ENCODE peak calls at places on chromosomes 5 and 9, in nine cellular contexts. J is mammary epithelial cell, D is A549, T is endothelial cell of umbilical vein, L is SK-N-MC, U is pancreas, P is lower lobe of right lung, Q is upper lobe of right lung, S is GM23248. I is an unnamed sample. For H3K9me3, the result is how much of the 10 kb centered on the place peaks cover.

GRCh38 chr9:97570899-97571298 is 62.3 kb downstream of the TSTD2 start:
- DNase-seq in J (no peak), U (no peak), P (no peak), L (no peak), Q (peak), T (no peak), S (no peak), D (no peak), I (no peak)

GRCh38 chr9:7088598-7088997 is 330.8 kb downstream of the KDM4C start:
- DNase-seq in L (no peak), Q (no peak), U (no peak), T (no peak), S (no peak), D (no peak), P (no peak), J (no peak), I (no peak)

GRCh38 chr5:39854771-39855170 is 430.0 kb upstream of the DAB2 start:
- DNase-seq in J (no peak), P (no peak), D (no peak), U (no peak), T (no peak), Q (no peak), S (no peak), L (no peak), I (no peak)

GRCh38 chr9:131475956-131476776 is 26.6 kb upstream of the POMT1 start:
- DNase-seq in Q (peak), T (no peak), P (no peak), S (peak), J (no peak), L (no peak), D (no peak), U (no peak), I (no peak)

GRCh38 chr9:117487555-117488175 is 72.8 kb upstream of the ASTN2 start:
- DNase-seq in T (peak), L (no peak), Q (peak), P (peak), J (peak), D (peak), U (peak), S (peak), I (peak)

GRCh38 chr5:119398713-119399492 is 43.1 kb downstream of the TNFAIP8 start:
- DNase-seq in Q (peak), J (peak), L (no peak), U (peak), P (peak), D (peak), S (peak), T (no peak), I (no peak)

GRCh38 chr5:74248576-74248975 is 392.0 kb downstream of the ENC1 start:
- DNase-seq in T (no peak), P (no peak), L (no peak), S (no peak), U (no peak), J (peak), D (no peak), Q (no peak), I (no peak)

GRCh38 chr9:129944501-129945116 is 98.4 kb downstream of the FNBP1 start:
- DNase-seq in L (no peak), T (no peak), J (no peak), S (no peak), P (no peak), U (no peak), Q (no peak), D (no peak), I (peak)

GRCh38 chr5:33339413-33339812 is 101.4 kb upstream of the TARS1 start:
- DNase-seq in P (no peak), U (no peak), D (no peak), J (no peak), L (no peak), T (no peak), Q (no peak), S (no peak), I (no peak)

GRCh38 chr5:108730617-108731340 is 16.9 kb upstream of the FER start:
- DNase-seq in P (no peak), J (no peak), T (peak), L (no peak), D (no peak), U (no peak), S (no peak), Q (no peak), I (no peak)

GRCh38 chr5:159099049-159099760 is 511 bp downstream of the EBF1 start:
- DNase-seq in D (peak), Q (peak), S (peak), P (peak), T (peak), J (peak), L (no peak), U (no peak), I (peak)

GRCh38 chr9:74245871-74246552 is 251.1 kb upstream of the RORB start:
- DNase-seq in P (no peak), S (peak), Q (no peak), D (no peak), J (no peak), T (no peak), L (no peak), U (no peak), I (no peak)

GRCh38 chr5:170813231-170813630 is 29.7 kb downstream of the GABRP start:
- DNase-seq in P (no peak), T (no peak), Q (no peak), U (no peak), D (no peak), L (no peak), S (no peak), J (no peak), I (no peak)

GRCh38 chr9:127693697-127694096 is 13.1 kb upstream of the CFAP157 start:
- DNase-seq in L (no peak), P (no peak), U (no peak), J (no peak), D (no peak), T (no peak), S (no peak), Q (no peak), I (no peak)

GRCh38 chr5:110053205-110053604 is 363.5 kb downstream of the MAN2A1 start:
- DNase-seq in D (no peak), Q (no peak), S (no peak), P (no peak), T (no peak), L (peak), J (peak), U (no peak), I (no peak)

GRCh38 chr5:133921069-133921468 is 47.4 kb downstream of the C5orf15 start:
- DNase-seq in Q (no peak), L (no peak), J (no peak), P (no peak), D (no peak), S (no peak), T (no peak), U (no peak), I (no peak)

GRCh38 chr9:27945386-27945785 is 372.1 kb upstream of the C9orf72 start:
- DNase-seq in Q (no peak), L (no peak), J (peak), P (no peak), D (no peak), S (peak), T (no peak), U (no peak), I (no peak)

GRCh38 chr5:151198861-151199260 is 25.0 kb downstream of the CCDC69 start:
- DNase-seq in L (no peak), U (no peak), P (no peak), S (no peak), Q (peak), D (no peak), T (no peak), J (no peak), I (no peak)

GRCh38 chr5:145847499-145848497 is 12.7 kb upstream of the PRELID2 start:
- DNase-seq in T (no peak), U (no peak), S (peak), Q (no peak), J (peak), P (no peak), D (peak), L (no peak), I (no peak)

GRCh38 chr5:133696782-133697507 is 84.6 kb upstream of the FSTL4 start:
- DNase-seq in Q (no peak), J (no peak), D (no peak), U (no peak), T (no peak), P (no peak), S (no peak), L (no peak), I (no peak)

GRCh38 chr5:93072831-93073459 is 508.1 kb downstream of the NR2F1-AS1 start:
- DNase-seq in S (peak), J (peak), D (no peak), T (peak), P (no peak), Q (no peak), L (no peak), U (no peak), I (no peak)

GRCh38 chr5:32865475-32865874 is 154.4 kb downstream of the NPR3 start:
- DNase-seq in Q (no peak), U (no peak), T (no peak), J (no peak), S (peak), D (no peak), L (no peak), P (no peak), I (no peak)

GRCh38 chr9:7011395-7012067 is 253.8 kb downstream of the KDM4C start:
- DNase-seq in D (no peak), J (no peak), Q (no peak), L (no peak), S (no peak), U (no peak), P (no peak), T (peak), I (no peak)

GRCh38 chr5:118558871-118559270 is 429.5 kb downstream of the DTWD2 start:
- DNase-seq in P (no peak), S (peak), J (peak), Q (no peak), T (no peak), L (no peak), D (no peak), U (no peak), I (no peak)

GRCh38 chr5:65163698-65164097 is 318.0 kb downstream of the ADAMTS6 start:
- DNase-seq in S (peak), J (peak), Q (no peak), U (no peak), L (no peak), D (no peak), T (no peak), P (no peak), I (no peak)

GRCh38 chr5:149855371-149855770 is 89.2 kb downstream of the PDE6A start:
- DNase-seq in L (no peak), D (no peak), J (peak), T (no peak), Q (no peak), P (no peak), U (no peak), S (no peak), I (no peak)

GRCh38 chr5:1429501-1429900 is 15.7 kb downstream of the SLC6A3 start:
- DNase-seq in U (no peak), S (no peak), L (no peak), P (no peak), D (no peak), Q (peak), T (peak), J (no peak), I (no peak)

GRCh38 chr5:1428107-1428506 is 17.1 kb downstream of the SLC6A3 start:
- DNase-seq in J (no peak), L (no peak), Q (no peak), P (no peak), D (no peak), U (no peak), S (no peak), T (no peak), I (no peak)

GRCh38 chr5:1431021-1431811 is 14.0 kb downstream of the SLC6A3 start:
- DNase-seq in P (peak), L (no peak), U (no peak), Q (peak), J (no peak), S (no peak), D (no peak), T (no peak), I (no peak)

GRCh38 chr5:1430121-1430795 is 15.0 kb downstream of the SLC6A3 start:
- DNase-seq in Q (peak), P (peak), L (no peak), D (no peak), J (no peak), U (no peak), T (no peak), S (no peak), I (peak)

GRCh38 chr5:1429066-1429465 is 16.2 kb downstream of the SLC6A3 start:
- DNase-seq in J (no peak), S (no peak), L (no peak), D (no peak), U (no peak), P (no peak), Q (no peak), T (no peak), I (no peak)
- H3K9me3 ChIP-seq in J (under half), S (under half), L (under half), D (under half), U (under half), P (under half), Q (under half), T (under half), I (under half)

GRCh38 chr5:141121563-141121962 is at the start of gene PCDHB4:
- DNase-seq in U (peak), S (peak), J (peak), P (no peak), D (peak), L (no peak), T (peak), Q (peak), I (no peak)

GRCh38 chr5:141127305-141127704 is 5.7 kb downstream of the PCDHB4 start:
- DNase-seq in T (no peak), P (no peak), S (no peak), U (no peak), Q (no peak), D (no peak), J (no peak), L (no peak), I (no peak)

DNA sequence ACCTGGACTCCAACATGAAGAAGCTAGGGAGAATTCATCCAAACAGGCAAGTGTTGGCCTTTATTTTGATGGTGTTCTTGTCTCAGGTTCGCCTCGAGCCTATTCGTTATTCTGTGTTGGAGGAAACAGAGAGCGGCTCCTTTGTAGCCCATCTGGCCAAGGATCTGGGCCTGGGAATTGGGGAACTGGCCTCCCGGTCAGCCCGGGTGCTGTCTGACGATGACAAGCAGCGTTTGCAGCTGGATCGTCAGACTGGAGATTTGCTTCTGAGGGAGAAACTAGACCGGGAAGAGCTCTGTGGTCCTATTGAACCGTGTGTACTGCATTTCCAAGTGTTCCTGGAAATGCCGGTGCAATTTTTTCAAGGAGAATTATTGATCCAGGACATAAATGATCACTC is 367 bp downstream of the PCDHB4 start:
- DNase-seq in P (no peak), S (peak), T (no peak), D (no peak), J (no peak), U (no peak), L (no peak), Q (peak), I (no peak)
- H3K9me3 ChIP-seq in P (under half), S (under half), T (under half), D (under half), J (under half), U (under half), L (under half), Q (under half), I (under half)

DNA sequence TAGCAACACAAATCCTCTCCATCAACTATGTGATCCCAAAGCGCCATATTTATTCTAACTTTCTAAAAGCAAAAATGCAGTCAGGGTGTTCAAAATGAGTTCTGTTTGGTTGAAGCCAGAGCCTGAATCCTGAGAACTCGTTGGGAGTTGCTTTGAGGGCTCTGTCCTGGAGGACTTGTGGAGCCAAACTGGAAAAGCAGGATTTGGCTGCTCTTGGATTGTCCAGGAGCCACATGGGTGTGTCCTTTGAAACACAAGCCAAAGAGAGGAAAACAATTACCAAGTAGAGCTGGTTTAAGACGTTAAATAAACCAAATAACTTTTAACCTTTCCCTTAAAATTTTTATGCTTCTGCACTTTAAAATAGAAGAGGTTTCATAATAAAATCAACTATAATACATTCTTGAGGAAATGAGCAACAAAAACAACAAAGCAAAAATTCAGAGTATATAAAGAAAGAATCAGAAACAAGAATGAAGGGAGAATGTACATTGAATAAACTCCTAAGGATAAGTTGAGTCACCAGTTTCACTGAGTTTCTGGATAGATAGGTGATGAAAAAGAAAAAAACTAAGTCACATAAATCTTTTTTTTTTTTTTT is 13.5 kb downstream of the C5orf46 start:
- DNase-seq in P (no peak), L (no peak), T (peak), S (no peak), U (no peak), Q (no peak), J (peak), D (no peak), I (no peak)
- H3K9me3 ChIP-seq in P (under half), L (under half), T (under half), S (under half), U (under half), Q (under half), J (under half), D (under half), I (under half)

GRCh38 chr9:12748016-12748415 is 26.8 kb upstream of the LURAP1L start:
- DNase-seq in J (peak), U (no peak), S (peak), P (no peak), T (peak), L (no peak), D (no peak), Q (no peak), I (no peak)
- H3K9me3 ChIP-seq in J (under half), U (under half), S (under half), P (under half), T (under half), L (under half), D (under half), Q (under half), I (under half)

DNA sequence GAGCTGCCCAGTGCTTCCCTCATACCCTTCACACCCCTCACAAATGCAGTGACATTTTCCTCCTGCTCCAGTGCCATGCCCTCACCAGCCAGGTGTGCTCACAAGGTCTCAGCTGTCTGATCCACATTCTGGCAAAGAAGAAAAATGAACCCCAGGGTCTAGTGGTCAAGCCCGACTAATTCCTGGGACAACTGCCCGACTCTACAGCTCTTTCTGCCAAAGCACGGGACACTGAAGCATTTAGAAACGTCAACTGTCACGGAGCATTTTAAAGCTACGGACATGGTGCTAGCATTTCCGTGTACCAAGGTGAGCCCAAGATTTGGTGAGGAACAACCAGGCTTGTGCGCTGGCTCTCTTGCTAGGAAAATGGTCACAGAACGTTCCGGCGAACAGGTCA is 56.8 kb upstream of the PHYKPL start:
- DNase-seq in Q (no peak), U (no peak), D (no peak), P (no peak), S (no peak), L (no peak), T (no peak), J (no peak), I (no peak)
- H3K9me3 ChIP-seq in Q (under half), U (under half), D (under half), P (under half), S (under half), L (under half), T (under half), J (under half), I (under half)

DNA sequence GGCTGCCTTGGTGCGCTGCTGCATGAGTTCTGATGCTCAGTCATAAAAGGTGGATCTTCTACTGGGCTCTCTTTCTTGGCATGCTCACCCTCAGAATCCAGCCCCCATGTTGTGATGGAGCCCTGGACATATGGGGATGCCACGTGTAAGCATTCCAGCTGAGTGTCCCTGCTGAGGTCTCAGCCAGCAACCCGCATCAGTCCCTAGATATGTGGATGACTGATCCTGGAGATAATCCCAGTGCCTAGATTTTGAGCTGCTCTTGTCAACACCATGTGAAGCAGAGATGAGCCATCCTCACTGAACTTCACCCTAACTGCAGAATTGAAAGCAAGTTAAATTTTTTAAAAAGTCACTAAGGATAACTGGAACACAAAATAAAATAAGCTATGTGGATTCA is 390.1 kb downstream of the DMRT2 start:
- DNase-seq in P (no peak), D (no peak), S (no peak), U (no peak), J (no peak), Q (no peak), T (no peak), L (no peak), I (no peak)
- H3K9me3 ChIP-seq in P (under half), D (under half), S (under half), U (under half), J (under half), Q (under half), T (under half), L (under half), I (under half)

DNA sequence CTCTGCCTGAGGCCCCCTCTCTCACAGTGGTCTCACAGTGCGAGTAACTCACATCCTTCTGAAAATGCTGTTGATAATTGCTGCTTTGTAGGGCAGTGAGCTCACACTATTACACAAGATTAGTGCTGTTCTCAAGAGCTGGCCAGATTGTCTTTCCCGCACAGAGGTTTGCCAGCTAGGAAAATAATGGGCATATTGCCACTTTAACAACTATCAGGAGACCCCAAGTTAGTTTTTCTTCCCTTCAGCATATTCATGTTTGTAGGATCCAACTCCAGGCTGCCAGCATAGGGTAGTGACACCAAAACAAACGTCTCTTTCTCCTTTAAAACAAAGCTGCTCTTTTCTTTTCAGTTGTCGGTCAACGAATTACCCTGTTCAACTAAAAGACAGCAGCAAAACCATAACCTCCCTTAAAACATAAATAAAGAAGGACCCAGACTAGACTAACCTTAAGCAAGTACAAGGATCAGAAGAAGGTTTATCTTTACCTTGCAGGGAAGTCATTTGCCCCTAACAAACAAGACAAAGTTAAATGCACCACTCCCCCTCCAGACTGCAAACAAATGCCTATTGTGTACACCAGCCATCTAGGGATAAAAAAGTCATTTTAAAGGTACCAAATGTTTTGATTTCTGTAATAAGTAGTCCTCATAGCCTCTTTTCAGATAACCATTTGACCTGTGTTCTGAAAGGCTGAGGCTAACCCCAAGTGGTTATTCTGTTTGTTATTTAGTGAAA is 91.4 kb downstream of the VCAN start:
- DNase-seq in U (no peak), J (no peak), T (no peak), Q (no peak), S (peak), L (no peak), P (no peak), D (no peak), I (no peak)
- H3K9me3 ChIP-seq in U (under half), J (under half), T (under half), Q (under half), S (under half), L (under half), P (under half), D (under half), I (under half)

DNA sequence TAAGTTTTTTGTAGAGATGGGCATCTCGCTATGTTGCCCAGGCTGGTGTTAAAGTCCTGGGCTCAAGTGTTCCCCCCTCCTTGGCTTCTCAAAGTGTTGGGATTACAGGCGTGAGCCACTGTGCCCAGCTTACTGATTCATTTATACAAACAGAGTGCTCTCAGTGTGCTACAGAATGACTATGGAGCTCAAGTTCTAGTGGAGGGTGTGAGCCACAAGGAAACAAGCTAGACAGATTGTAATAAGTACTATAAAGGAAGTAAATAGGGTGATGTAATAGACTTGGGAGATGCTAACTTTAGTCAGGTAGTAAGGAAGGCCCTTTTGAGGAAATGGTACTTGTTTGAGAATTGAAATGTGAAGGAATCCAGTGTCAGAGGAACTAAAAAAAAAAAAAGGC is 1.7 kb upstream of the TMEM267 start:
- DNase-seq in U (no peak), S (peak), Q (no peak), T (no peak), L (no peak), P (no peak), D (peak), J (no peak), I (no peak)
- H3K9me3 ChIP-seq in U (under half), S (under half), Q (under half), T (under half), L (under half), P (under half), D (under half), J (under half), I (under half)